ENCODE peak calls at places on chromosomes 13 and 19, in seven cellular contexts. T, P, Y, N, W, I and Q are unnamed samples.

GRCh38 chr19:19578241-19578640 is 40.2 kb downstream of the CILP2 start:
- DNase-seq in T (no peak), P (no peak), Y (no peak), N (no peak), W (no peak), I (peak), Q (no peak)

GRCh38 chr13:106496072-106496997 is 39.1 kb downstream of the EFNB2 start:
- DNase-seq in T (no peak), P (no peak), Y (no peak), N (no peak), W (no peak), I (no peak), Q (no peak)

GRCh38 chr13:76438050-76438449 is 448.2 kb downstream of the KCTD12 start:
- DNase-seq in T (no peak), P (no peak), Y (no peak), N (no peak), W (peak), I (no peak), Q (no peak)

GRCh38 chr19:58021541-58022282 is 12.1 kb upstream of the ZSCAN1 start:
- DNase-seq in T (peak), P (peak), Y (no peak), N (peak), W (no peak), I (peak), Q (no peak)

GRCh38 chr13:62014299-62014698 is 598.6 kb upstream of the PCDH20 start:
- DNase-seq in T (no peak), P (peak), Y (peak), N (no peak), W (peak), I (peak), Q (peak)

GRCh38 chr19:16070366-16070990 is 5.8 kb upstream of the TPM4 start:
- DNase-seq in T (no peak), P (no peak), Y (peak), N (peak), W (peak), I (no peak), Q (peak)

GRCh38 chr19:55603115-55603514 is 2.3 kb upstream of the ZNF865 start:
- DNase-seq in T (no peak), P (no peak), Y (no peak), N (no peak), W (no peak), I (no peak), Q (no peak)

GRCh38 chr13:110714798-110715394 is 1.4 kb downstream of the ING1 start:
- DNase-seq in T (peak), P (peak), Y (no peak), N (peak), W (peak), I (no peak), Q (peak)

GRCh38 chr13:27211271-27211670 is 39.7 kb upstream of the USP12 start:
- DNase-seq in T (no peak), P (no peak), Y (no peak), N (no peak), W (no peak), I (no peak), Q (no peak)

GRCh38 chr19:16373539-16373938 is 48.9 kb downstream of the KLF2 start:
- DNase-seq in T (no peak), P (no peak), Y (no peak), N (no peak), W (no peak), I (no peak), Q (no peak)

GRCh38 chr13:24161980-24162517 is 1.5 kb downstream of the SPATA13 start:
- DNase-seq in T (no peak), P (no peak), Y (no peak), N (no peak), W (peak), I (no peak), Q (no peak)

GRCh38 chr19:13610042-13610691 is 103.9 kb upstream of the CACNA1A start:
- DNase-seq in T (peak), P (peak), Y (no peak), N (no peak), W (peak), I (no peak), Q (peak)

GRCh38 chr13:26679945-26680516 is 80.6 kb downstream of the GPR12 start:
- DNase-seq in T (peak), P (peak), Y (no peak), N (no peak), W (no peak), I (no peak), Q (no peak)

GRCh38 chr19:35901854-35902661 is at the start of gene HCST:
- DNase-seq in T (no peak), P (no peak), Y (no peak), N (no peak), W (peak), I (no peak), Q (peak)

GRCh38 chr19:35805518-35806102 is 7.0 kb downstream of the PRODH2 start:
- DNase-seq in T (no peak), P (no peak), Y (no peak), N (no peak), W (no peak), I (no peak), Q (no peak)

GRCh38 chr13:73450583-73450982 is 391.8 kb downstream of the KLF5 start:
- DNase-seq in T (no peak), P (no peak), Y (no peak), N (no peak), W (peak), I (no peak), Q (no peak)
- H2AFZ ChIP-seq in T (no peak), P (no peak), Y (no peak), N (no peak), W (no peak), I (no peak), Q (no peak)

GRCh38 chr19:3664879-3665642 is 35.2 kb downstream of the PIP5K1C start:
- DNase-seq in T (no peak), P (no peak), Y (no peak), N (no peak), W (no peak), I (no peak), Q (peak)
- H3K4me2 ChIP-seq in T (no peak), P (no peak), Y (peak), N (no peak), W (no peak), I (no peak), Q (peak)

GRCh38 chr19:28793391-28794168 is 419.4 kb downstream of the UQCRFS1 start:
- DNase-seq in T (peak), P (peak), Y (no peak), N (no peak), W (no peak), I (no peak), Q (no peak)
- TF ChIP-seq EZH2phosphoT487 in T (peak), P (no peak), Y (no peak), N (no peak), W (no peak), I (no peak), Q (no peak)

GRCh38 chr13:49571299-49572240 is 13.8 kb downstream of the RCBTB1 start:
- DNase-seq in T (no peak), P (no peak), Y (no peak), N (no peak), W (no peak), I (no peak), Q (no peak)

GRCh38 chr13:49569993-49570689 is 15.2 kb downstream of the RCBTB1 start:
- DNase-seq in T (no peak), P (no peak), Y (no peak), N (no peak), W (peak), I (peak), Q (no peak)

GRCh38 chr13:49563513-49563912 is 21.8 kb downstream of the RCBTB1 start:
- DNase-seq in T (no peak), P (no peak), Y (no peak), N (no peak), W (no peak), I (no peak), Q (no peak)

DNA sequence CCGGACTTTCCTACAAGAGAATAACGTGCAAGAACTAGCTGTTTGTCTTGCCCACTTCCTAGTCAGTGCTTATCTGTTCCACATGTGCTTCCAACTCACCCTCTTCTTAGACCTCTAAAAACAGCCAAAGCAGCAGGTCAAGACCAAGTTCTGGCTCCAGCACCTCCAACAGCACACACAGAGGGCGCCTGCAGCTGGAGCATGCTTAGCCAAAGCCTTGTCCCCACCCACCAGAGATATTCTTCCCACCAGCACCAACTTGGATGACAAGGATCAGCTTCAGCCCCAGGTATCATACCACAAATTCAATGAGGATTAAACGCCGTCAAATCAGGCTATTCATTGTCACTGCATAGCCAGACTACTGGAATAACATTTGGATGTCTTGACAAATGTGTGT is 17.9 kb downstream of the RCBTB1 start:
- DNase-seq in T (no peak), P (no peak), Y (no peak), N (no peak), W (no peak), I (no peak), Q (no peak)
- H2AFZ ChIP-seq in T (no peak), P (no peak), Y (no peak), N (no peak), W (no peak), I (no peak), Q (no peak)

GRCh38 chr19:29393915-29394460 is 131.8 kb upstream of the VSTM2B start:
- DNase-seq in T (peak), P (peak), Y (no peak), N (no peak), W (peak), I (no peak), Q (no peak)
- H3K4me2 ChIP-seq in T (no peak), P (no peak), Y (no peak), N (no peak), W (no peak), I (no peak), Q (no peak)

GRCh38 chr19:40091205-40092129 is 724 bp upstream of the ZNF780A start:
- DNase-seq in T (no peak), P (peak), Y (no peak), N (no peak), W (no peak), I (no peak), Q (peak)
- TF ChIP-seq EZH2phosphoT487 in T (no peak), P (no peak), Y (no peak), N (no peak), W (no peak), I (no peak), Q (no peak)

DNA sequence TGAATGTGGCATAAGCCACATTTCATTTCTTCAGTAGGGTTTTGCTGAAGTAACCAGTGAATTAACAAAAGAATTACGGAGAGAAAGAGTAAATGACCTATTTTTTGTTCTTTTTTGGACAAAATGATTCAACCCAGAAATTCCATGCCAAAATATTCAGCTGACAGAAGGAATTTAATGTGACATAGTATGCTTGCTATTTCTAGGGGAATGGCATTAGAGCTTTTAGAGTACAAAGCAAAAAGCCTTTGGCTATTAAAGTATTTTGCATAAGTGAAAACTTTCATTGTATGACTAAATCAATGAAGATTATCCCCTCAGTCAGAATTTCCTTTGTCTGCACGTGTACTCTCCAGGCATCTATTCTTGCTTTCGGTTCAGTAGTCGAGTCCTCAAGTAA is 465.3 kb downstream of the COG6 start:
- DNase-seq in T (no peak), P (no peak), Y (no peak), N (no peak), W (no peak), I (no peak), Q (no peak)
- H2AFZ ChIP-seq in T (no peak), P (no peak), Y (no peak), N (no peak), W (no peak), I (no peak), Q (no peak)

GRCh38 chr13:46963874-46964273 is 67.0 kb upstream of the HTR2A start:
- DNase-seq in T (no peak), P (no peak), Y (no peak), N (no peak), W (no peak), I (no peak), Q (no peak)

GRCh38 chr13:46964789-46965527 is 68.1 kb upstream of the HTR2A start:
- DNase-seq in T (no peak), P (no peak), Y (no peak), N (no peak), W (peak), I (no peak), Q (no peak)

GRCh38 chr13:46962286-46962941 is 65.6 kb upstream of the HTR2A start:
- DNase-seq in T (peak), P (peak), Y (no peak), N (no peak), W (peak), I (no peak), Q (peak)

DNA sequence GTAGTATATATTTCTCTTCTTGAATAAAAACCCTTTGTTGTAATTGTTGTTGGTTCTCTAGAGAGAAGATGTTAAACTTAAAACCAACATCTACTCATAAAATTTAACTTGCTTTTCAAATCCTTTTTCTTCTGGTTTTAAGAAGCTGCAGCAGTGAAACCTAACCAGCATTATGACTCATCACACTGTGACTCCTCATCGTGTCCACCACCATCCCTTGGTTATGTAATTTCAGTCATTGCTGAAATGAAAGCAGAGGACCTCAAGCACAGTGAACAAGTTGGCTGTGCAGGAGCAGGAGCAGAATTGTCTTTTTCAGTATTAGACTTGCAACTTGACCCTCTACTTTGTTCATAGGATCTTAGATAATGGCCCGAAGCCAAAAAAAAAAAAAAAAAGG is 64.9 kb upstream of the HTR2A start:
- DNase-seq in T (no peak), P (no peak), Y (no peak), N (peak), W (peak), I (no peak), Q (no peak)
- H3K4me2 ChIP-seq in T (no peak), P (no peak), Y (no peak), N (no peak), W (peak), I (peak), Q (no peak)

DNA sequence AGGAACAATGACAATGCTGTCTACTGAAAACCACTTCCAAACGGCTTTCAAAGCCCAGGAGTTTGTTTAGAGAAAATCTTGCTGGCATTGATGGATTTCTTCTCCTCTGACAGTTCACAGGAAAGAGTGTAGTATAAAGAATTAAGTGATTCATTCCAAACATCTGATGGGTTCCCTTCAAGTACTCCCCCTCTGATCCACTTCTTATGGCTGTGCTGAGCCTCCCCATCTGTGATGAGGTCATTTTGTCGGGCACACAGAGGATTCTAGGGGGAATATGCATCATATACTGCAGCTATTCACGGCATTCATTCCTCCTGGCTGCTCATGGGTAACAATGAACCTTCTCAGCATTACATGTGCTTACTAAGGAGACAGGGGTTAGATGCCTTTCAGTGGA is 107.9 kb downstream of the RGCC start:
- DNase-seq in T (no peak), P (no peak), Y (no peak), N (no peak), W (no peak), I (no peak), Q (no peak)
- TF ChIP-seq EZH2phosphoT487 in T (no peak), P (no peak), Y (no peak), N (no peak), W (no peak), I (no peak), Q (no peak)

GRCh38 chr19:718251-719024 is 9.7 kb downstream of the PALM start:
- DNase-seq in T (no peak), P (peak), Y (no peak), N (no peak), W (no peak), I (peak), Q (no peak)

GRCh38 chr19:711224-711623 is 2.5 kb downstream of the PALM start:
- DNase-seq in T (no peak), P (no peak), Y (no peak), N (no peak), W (no peak), I (no peak), Q (no peak)

GRCh38 chr19:719081-719512 is 10.4 kb downstream of the PALM start:
- DNase-seq in T (no peak), P (peak), Y (no peak), N (no peak), W (no peak), I (no peak), Q (no peak)

GRCh38 chr19:719636-720377 is 11.1 kb downstream of the PALM start:
- DNase-seq in T (no peak), P (peak), Y (no peak), N (no peak), W (no peak), I (peak), Q (no peak)

GRCh38 chr19:715347-715746 is 6.6 kb downstream of the PALM start:
- DNase-seq in T (no peak), P (no peak), Y (no peak), N (no peak), W (no peak), I (no peak), Q (no peak)
- H2AFZ ChIP-seq in T (no peak), P (no peak), Y (no peak), N (no peak), W (no peak), I (no peak), Q (no peak)